ENCODE peak calls at places on chromosome 12, in five cellular contexts. One of them, this sample, is unnamed. For H3K36me3, the result is how much of the 10 kb centered on the place peaks cover.

GRCh38 chr12:131963381-131963780 is 13.6 kb downstream of the EP400 start:
- DNase-seq in Peyer's patch: no peak
- DNase-seq in CD8-positive, alpha-beta T cell: peak
- DNase-seq in body of pancreas: no peak
- DNase-seq in neural progenitor cell: no peak
- DNase-seq in this sample: no peak

GRCh38 chr12:20376984-20377383 is 8.6 kb downstream of the PDE3A start:
- DNase-seq in body of pancreas: no peak
- DNase-seq in Peyer's patch: no peak
- DNase-seq in neural progenitor cell: peak
- DNase-seq in CD8-positive, alpha-beta T cell: no peak
- DNase-seq in this sample: no peak

GRCh38 chr12:109983432-109984142 is 12.6 kb downstream of the GIT2 start:
- DNase-seq in CD8-positive, alpha-beta T cell: no peak
- DNase-seq in body of pancreas: peak
- DNase-seq in Peyer's patch: no peak
- DNase-seq in neural progenitor cell: no peak
- DNase-seq in this sample: peak

GRCh38 chr12:105467710-105468366 is 137.3 kb downstream of the C12orf75 start:
- DNase-seq in neural progenitor cell: no peak
- DNase-seq in body of pancreas: no peak
- DNase-seq in CD8-positive, alpha-beta T cell: no peak
- DNase-seq in Peyer's patch: no peak
- DNase-seq in this sample: no peak

GRCh38 chr12:49540229-49541139 is 1.7 kb downstream of the KCNH3 start:
- DNase-seq in body of pancreas: peak
- DNase-seq in neural progenitor cell: no peak
- DNase-seq in CD8-positive, alpha-beta T cell: no peak
- DNase-seq in Peyer's patch: peak
- DNase-seq in this sample: no peak

GRCh38 chr12:121181181-121181580 is 28.7 kb upstream of the P2RX4 start:
- DNase-seq in body of pancreas: no peak
- DNase-seq in CD8-positive, alpha-beta T cell: no peak
- DNase-seq in Peyer's patch: no peak
- DNase-seq in neural progenitor cell: no peak
- DNase-seq in this sample: no peak

GRCh38 chr12:57330989-57331388 is 80.0 kb upstream of the STAC3 start:
- DNase-seq in CD8-positive, alpha-beta T cell: no peak
- DNase-seq in neural progenitor cell: no peak
- DNase-seq in Peyer's patch: no peak
- DNase-seq in body of pancreas: no peak
- DNase-seq in this sample: no peak

GRCh38 chr12:95538002-95538401 is 13.3 kb downstream of the USP44 start:
- DNase-seq in neural progenitor cell: no peak
- DNase-seq in body of pancreas: no peak
- DNase-seq in Peyer's patch: no peak
- DNase-seq in CD8-positive, alpha-beta T cell: no peak
- DNase-seq in this sample: no peak

GRCh38 chr12:94941440-94941862 is 62.0 kb downstream of the NDUFA12 start:
- DNase-seq in neural progenitor cell: peak
- DNase-seq in CD8-positive, alpha-beta T cell: peak
- DNase-seq in Peyer's patch: no peak
- DNase-seq in body of pancreas: peak
- DNase-seq in this sample: peak

GRCh38 chr12:38385492-38385864 is 68.9 kb downstream of the ALG10B start:
- DNase-seq in Peyer's patch: no peak
- DNase-seq in CD8-positive, alpha-beta T cell: no peak
- DNase-seq in neural progenitor cell: no peak
- DNase-seq in body of pancreas: no peak
- DNase-seq in this sample: no peak

GRCh38 chr12:2034633-2035420 is 18.0 kb upstream of the CACNA1C start:
- DNase-seq in neural progenitor cell: peak
- DNase-seq in body of pancreas: peak
- DNase-seq in Peyer's patch: peak
- DNase-seq in CD8-positive, alpha-beta T cell: peak
- DNase-seq in this sample: peak

GRCh38 chr12:10331642-10332239 is 24.1 kb downstream of the KLRD1 start:
- DNase-seq in CD8-positive, alpha-beta T cell: peak
- DNase-seq in neural progenitor cell: peak
- DNase-seq in Peyer's patch: no peak
- DNase-seq in body of pancreas: no peak
- DNase-seq in this sample: peak

GRCh38 chr12:19841451-19841850 is 402.2 kb downstream of the AEBP2 start:
- DNase-seq in neural progenitor cell: no peak
- DNase-seq in Peyer's patch: no peak
- DNase-seq in CD8-positive, alpha-beta T cell: no peak
- DNase-seq in body of pancreas: no peak
- DNase-seq in this sample: no peak

GRCh38 chr12:92208613-92209121 is 63.0 kb upstream of the BTG1 start:
- DNase-seq in Peyer's patch: no peak
- DNase-seq in body of pancreas: no peak
- DNase-seq in CD8-positive, alpha-beta T cell: peak
- DNase-seq in neural progenitor cell: peak
- DNase-seq in this sample: peak

GRCh38 chr12:15778126-15778525 is 11.1 kb downstream of the EPS8 start:
- DNase-seq in neural progenitor cell: no peak
- DNase-seq in body of pancreas: no peak
- DNase-seq in Peyer's patch: no peak
- DNase-seq in CD8-positive, alpha-beta T cell: no peak
- DNase-seq in this sample: no peak

GRCh38 chr12:49131051-49131972 is at the start of gene TUBA1B:
- DNase-seq in Peyer's patch: peak
- DNase-seq in neural progenitor cell: peak
- DNase-seq in CD8-positive, alpha-beta T cell: peak
- DNase-seq in body of pancreas: peak
- DNase-seq in this sample: peak

GRCh38 chr12:96513681-96514080 is 24.3 kb downstream of the CFAP54 start:
- DNase-seq in Peyer's patch: no peak
- DNase-seq in CD8-positive, alpha-beta T cell: no peak
- DNase-seq in neural progenitor cell: no peak
- DNase-seq in body of pancreas: no peak
- DNase-seq in this sample: no peak

GRCh38 chr12:124527861-124528561 is 39.4 kb downstream of the NCOR2 start:
- DNase-seq in CD8-positive, alpha-beta T cell: no peak
- DNase-seq in body of pancreas: no peak
- DNase-seq in neural progenitor cell: no peak
- DNase-seq in Peyer's patch: no peak
- DNase-seq in this sample: no peak

GRCh38 chr12:114393569-114393968 is 12.4 kb downstream of the TBX5 start:
- DNase-seq in Peyer's patch: no peak
- DNase-seq in CD8-positive, alpha-beta T cell: no peak
- DNase-seq in body of pancreas: no peak
- DNase-seq in neural progenitor cell: no peak
- DNase-seq in this sample: no peak
- H3K36me3 ChIP-seq in Peyer's patch: under half
- H3K36me3 ChIP-seq in CD8-positive, alpha-beta T cell: under half
- H3K36me3 ChIP-seq in body of pancreas: under half
- H3K36me3 ChIP-seq in neural progenitor cell: under half
- H3K36me3 ChIP-seq in this sample: half or more

GRCh38 chr12:122855985-122856831 is 21.0 kb downstream of the HIP1R start:
- DNase-seq in body of pancreas: peak
- DNase-seq in CD8-positive, alpha-beta T cell: no peak
- DNase-seq in Peyer's patch: no peak
- DNase-seq in neural progenitor cell: no peak
- DNase-seq in this sample: no peak
- H3K36me3 ChIP-seq in body of pancreas: under half
- H3K36me3 ChIP-seq in CD8-positive, alpha-beta T cell: under half
- H3K36me3 ChIP-seq in Peyer's patch: half or more
- H3K36me3 ChIP-seq in neural progenitor cell: under half
- H3K36me3 ChIP-seq in this sample: under half

DNA sequence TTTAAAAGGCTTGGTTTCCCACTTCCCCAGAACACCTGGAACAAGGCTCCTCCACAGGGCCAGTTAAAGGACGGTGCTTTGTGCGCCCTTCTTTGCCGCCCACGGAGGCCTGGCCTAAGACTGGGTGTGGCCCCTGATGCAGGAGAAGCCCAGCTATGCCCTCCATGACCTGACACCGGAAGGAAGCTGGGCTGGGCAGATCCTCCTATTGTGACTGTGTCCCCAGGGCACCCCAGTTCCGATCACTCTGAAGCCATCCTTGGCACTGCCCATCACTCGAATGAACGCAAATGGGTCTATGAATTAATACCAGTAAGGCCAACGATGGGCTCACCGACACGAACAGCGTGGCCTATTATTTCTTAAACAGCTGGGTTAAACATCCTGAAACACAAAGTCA is 42.6 kb downstream of the FBXO21 start:
- DNase-seq in Peyer's patch: no peak
- DNase-seq in CD8-positive, alpha-beta T cell: no peak
- DNase-seq in neural progenitor cell: no peak
- DNase-seq in body of pancreas: no peak
- DNase-seq in this sample: no peak
- H3K36me3 ChIP-seq in Peyer's patch: half or more
- H3K36me3 ChIP-seq in CD8-positive, alpha-beta T cell: under half
- H3K36me3 ChIP-seq in neural progenitor cell: under half
- H3K36me3 ChIP-seq in body of pancreas: under half
- H3K36me3 ChIP-seq in this sample: under half

GRCh38 chr12:6234906-6235305 is 34.7 kb downstream of the CD9 start:
- DNase-seq in Peyer's patch: no peak
- DNase-seq in body of pancreas: no peak
- DNase-seq in CD8-positive, alpha-beta T cell: no peak
- DNase-seq in neural progenitor cell: no peak
- DNase-seq in this sample: no peak

GRCh38 chr12:6234214-6234613 is 34.0 kb downstream of the CD9 start:
- DNase-seq in body of pancreas: no peak
- DNase-seq in neural progenitor cell: no peak
- DNase-seq in CD8-positive, alpha-beta T cell: no peak
- DNase-seq in Peyer's patch: no peak
- DNase-seq in this sample: no peak

GRCh38 chr12:6235906-6236640 is 35.9 kb downstream of the CD9 start:
- DNase-seq in CD8-positive, alpha-beta T cell: no peak
- DNase-seq in neural progenitor cell: no peak
- DNase-seq in Peyer's patch: no peak
- DNase-seq in body of pancreas: no peak
- DNase-seq in this sample: no peak

GRCh38 chr12:6236641-6236940 is 36.4 kb downstream of the CD9 start:
- DNase-seq in CD8-positive, alpha-beta T cell: no peak
- DNase-seq in neural progenitor cell: no peak
- DNase-seq in Peyer's patch: no peak
- DNase-seq in body of pancreas: no peak
- DNase-seq in this sample: no peak

GRCh38 chr12:6235499-6235898 is 35.3 kb downstream of the CD9 start:
- DNase-seq in CD8-positive, alpha-beta T cell: no peak
- DNase-seq in Peyer's patch: peak
- DNase-seq in body of pancreas: peak
- DNase-seq in neural progenitor cell: no peak
- DNase-seq in this sample: no peak
- H3K36me3 ChIP-seq in CD8-positive, alpha-beta T cell: under half
- H3K36me3 ChIP-seq in Peyer's patch: under half
- H3K36me3 ChIP-seq in body of pancreas: under half
- H3K36me3 ChIP-seq in neural progenitor cell: under half
- H3K36me3 ChIP-seq in this sample: under half

DNA sequence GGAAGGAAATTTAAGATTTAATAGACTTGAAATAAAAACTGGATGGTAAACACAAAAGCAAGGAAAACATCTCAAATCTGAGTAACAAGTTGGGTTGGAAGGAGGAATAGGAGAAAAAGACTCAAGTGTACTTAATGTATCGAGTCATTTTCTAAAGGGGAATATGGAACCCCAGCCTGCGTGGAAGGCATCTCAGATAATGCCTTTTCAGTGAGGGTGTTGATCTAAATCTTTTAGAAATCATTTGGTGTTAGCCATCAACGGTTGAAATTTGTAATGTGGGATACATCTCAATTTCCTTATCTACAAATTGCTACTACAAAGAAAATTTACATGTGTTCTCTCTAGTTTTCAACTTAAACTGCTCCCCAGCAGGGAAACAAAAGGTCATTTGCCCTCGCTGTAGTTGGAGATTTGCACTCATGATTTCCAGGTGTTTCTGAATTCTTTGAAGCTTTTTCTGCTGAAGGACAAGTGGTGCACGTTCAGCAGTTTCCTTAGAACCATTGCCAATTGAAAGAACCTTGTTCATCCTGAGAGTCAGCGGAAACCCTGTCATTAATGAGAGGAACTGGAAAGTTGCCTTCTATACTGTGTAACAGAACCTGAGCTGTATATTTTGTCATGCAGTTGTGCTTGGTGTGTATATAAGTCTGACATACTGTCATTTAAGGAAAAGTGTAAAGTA is 2.2 kb downstream of the PCBP2 start:
- DNase-seq in body of pancreas: no peak
- DNase-seq in neural progenitor cell: no peak
- DNase-seq in Peyer's patch: no peak
- DNase-seq in CD8-positive, alpha-beta T cell: no peak
- DNase-seq in this sample: no peak
- H3K36me3 ChIP-seq in body of pancreas: under half
- H3K36me3 ChIP-seq in neural progenitor cell: under half
- H3K36me3 ChIP-seq in Peyer's patch: half or more
- H3K36me3 ChIP-seq in CD8-positive, alpha-beta T cell: under half
- H3K36me3 ChIP-seq in this sample: half or more

GRCh38 chr12:98601924-98602323 is 8.4 kb downstream of the SLC25A3 start:
- DNase-seq in CD8-positive, alpha-beta T cell: no peak
- DNase-seq in neural progenitor cell: no peak
- DNase-seq in Peyer's patch: no peak
- DNase-seq in body of pancreas: no peak
- DNase-seq in this sample: no peak
- H3K36me3 ChIP-seq in CD8-positive, alpha-beta T cell: under half
- H3K36me3 ChIP-seq in neural progenitor cell: under half
- H3K36me3 ChIP-seq in Peyer's patch: half or more
- H3K36me3 ChIP-seq in body of pancreas: under half
- H3K36me3 ChIP-seq in this sample: half or more

GRCh38 chr12:119679081-119679480 is 11.1 kb downstream of the PRKAB1 start:
- DNase-seq in Peyer's patch: no peak
- DNase-seq in CD8-positive, alpha-beta T cell: no peak
- DNase-seq in neural progenitor cell: peak
- DNase-seq in body of pancreas: no peak
- DNase-seq in this sample: no peak
- H3K36me3 ChIP-seq in Peyer's patch: half or more
- H3K36me3 ChIP-seq in CD8-positive, alpha-beta T cell: half or more
- H3K36me3 ChIP-seq in neural progenitor cell: under half
- H3K36me3 ChIP-seq in body of pancreas: under half
- H3K36me3 ChIP-seq in this sample: half or more

GRCh38 chr12:111886662-111887545 is 44.9 kb downstream of the MAPKAPK5 start:
- DNase-seq in body of pancreas: no peak
- DNase-seq in Peyer's patch: no peak
- DNase-seq in neural progenitor cell: no peak
- DNase-seq in CD8-positive, alpha-beta T cell: no peak
- DNase-seq in this sample: peak

GRCh38 chr12:111881712-111882111 is 39.7 kb downstream of the MAPKAPK5 start:
- DNase-seq in CD8-positive, alpha-beta T cell: no peak
- DNase-seq in neural progenitor cell: no peak
- DNase-seq in body of pancreas: no peak
- DNase-seq in Peyer's patch: no peak
- DNase-seq in this sample: no peak
- H3K36me3 ChIP-seq in CD8-positive, alpha-beta T cell: half or more
- H3K36me3 ChIP-seq in neural progenitor cell: under half
- H3K36me3 ChIP-seq in body of pancreas: under half
- H3K36me3 ChIP-seq in Peyer's patch: half or more
- H3K36me3 ChIP-seq in this sample: under half

This sample was measured in cardiac muscle cell.